ENCODE peak calls at places on chromosomes 5 and 9, in eight cellular contexts. O is suprapubic skin, V is endodermal cell, Z is HFF-Myc, F is neural progenitor cell, I is GM12865, C is SJSA1, A is PC-9. G is an unnamed sample.

GRCh38 chr5:13921573-13921972 is 22.9 kb downstream of the DNAH5 start:
- DNase-seq in C (no peak), I (no peak), O (no peak), Z (no peak), V (no peak), A (no peak), F (no peak), G (no peak)

GRCh38 chr5:88304356-88304755 is 35.7 kb upstream of the TMEM161B start:
- DNase-seq in C (no peak), V (no peak), O (no peak), Z (no peak), F (peak), I (no peak), A (no peak), G (peak)

GRCh38 chr9:120894404-120895226 is 17.6 kb upstream of the PHF19 start:
- DNase-seq in C (no peak), A (no peak), V (peak), I (no peak), F (peak), O (no peak), Z (no peak), G (peak)

GRCh38 chr5:4361626-4362281 is 766.1 kb downstream of the IRX1 start:
- DNase-seq in Z (no peak), A (no peak), O (no peak), F (no peak), C (no peak), V (no peak), I (no peak), G (no peak)

GRCh38 chr5:133664422-133664821 is 52.1 kb upstream of the FSTL4 start:
- DNase-seq in A (no peak), I (no peak), C (peak), Z (no peak), F (no peak), V (peak), O (no peak), G (no peak)

GRCh38 chr9:113274474-113275146 is 762 bp downstream of the CDC26 start:
- DNase-seq in I (peak), V (no peak), O (no peak), Z (peak), C (no peak), F (peak), A (peak), G (peak)

GRCh38 chr5:6222899-6223298 is 155.4 kb downstream of the MED10 start:
- DNase-seq in Z (no peak), I (no peak), O (no peak), C (peak), F (no peak), V (no peak), A (no peak), G (no peak)

GRCh38 chr5:32302822-32303754 is 9.7 kb downstream of the MTMR12 start:
- DNase-seq in C (no peak), V (no peak), I (no peak), F (no peak), A (no peak), O (no peak), Z (no peak), G (no peak)

GRCh38 chr5:5551499-5551898 is 129.0 kb downstream of the ICE1 start:
- DNase-seq in A (no peak), F (no peak), I (no peak), O (no peak), V (no peak), Z (no peak), C (no peak), G (no peak)

GRCh38 chr5:40799248-40799647 is 1.1 kb upstream of the PRKAA1 start:
- DNase-seq in Z (no peak), I (no peak), C (no peak), O (no peak), V (no peak), A (no peak), F (no peak), G (no peak)

GRCh38 chr5:1375871-1376850 is 31.3 kb upstream of the CLPTM1L start:
- DNase-seq in I (no peak), Z (no peak), F (no peak), A (peak), C (no peak), V (no peak), O (no peak), G (no peak)

GRCh38 chr9:108374606-108375005 is 481.2 kb downstream of the ACTL7B start:
- DNase-seq in I (no peak), O (no peak), F (no peak), Z (no peak), C (no peak), V (no peak), A (no peak), G (no peak)

GRCh38 chr9:84322830-84323229 is 17.7 kb downstream of the SLC28A3 start:
- DNase-seq in F (no peak), C (peak), A (no peak), V (no peak), I (no peak), O (no peak), Z (no peak), G (no peak)

GRCh38 chr5:137611011-137611580 is 112.0 kb upstream of the SPOCK1 start:
- DNase-seq in C (peak), F (no peak), V (peak), Z (no peak), I (no peak), A (no peak), O (no peak), G (no peak)

DNA sequence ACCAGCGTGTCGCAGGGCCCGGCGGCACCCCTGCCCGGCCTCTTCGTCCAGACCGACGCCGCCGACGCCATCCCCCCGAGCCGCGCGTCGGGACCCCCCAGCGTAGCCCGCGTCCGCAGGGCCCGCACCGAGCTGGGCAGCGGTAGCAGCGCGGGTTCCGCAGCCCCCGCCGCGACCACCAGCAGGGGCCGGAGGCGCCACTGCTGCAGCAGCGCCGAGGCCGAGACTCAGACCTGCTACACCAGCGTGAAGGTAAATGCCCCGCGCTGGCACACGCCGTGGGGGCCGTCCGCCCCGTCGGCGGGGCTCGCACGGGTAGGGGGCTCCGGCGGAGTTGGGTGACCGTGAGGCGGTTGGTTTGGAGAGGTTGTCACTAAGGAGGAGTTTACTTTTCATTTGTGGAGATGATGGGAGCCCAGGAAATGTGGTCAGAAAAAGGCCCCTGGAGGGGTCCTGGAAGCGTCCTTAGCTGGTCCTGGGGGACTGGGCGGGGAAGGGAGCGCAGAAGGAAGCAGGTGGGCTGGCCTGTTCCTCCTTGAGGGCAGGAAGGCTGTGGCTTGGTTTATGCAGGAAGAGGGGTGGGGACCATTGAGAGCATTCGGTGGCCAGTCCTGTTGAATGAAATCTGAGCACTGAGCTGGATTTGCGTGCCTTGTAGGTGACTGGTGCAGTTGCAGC is 672 bp downstream of the PDE8B start:
- DNase-seq in I (no peak), F (peak), V (peak), Z (no peak), C (no peak), A (peak), O (no peak), G (peak)
- H3K4me3 ChIP-seq in I (peak), F (peak), V (peak), Z (peak), C (peak), A (peak), O (peak), G (peak)

GRCh38 chr5:132423443-132423898 is 54.0 kb downstream of the SLC22A5 start:
- DNase-seq in Z (no peak), I (no peak), A (no peak), O (no peak), C (no peak), V (no peak), F (no peak), G (no peak)
- H3K4me3 ChIP-seq in Z (no peak), I (peak), A (no peak), O (no peak), C (no peak), V (no peak), F (no peak), G (no peak)

GRCh38 chr9:38048319-38048969 is 20.6 kb downstream of the SHB start:
- DNase-seq in O (no peak), F (no peak), A (no peak), C (no peak), Z (no peak), V (no peak), I (no peak), G (no peak)
- H3K4me3 ChIP-seq in O (no peak), F (no peak), A (peak), C (no peak), Z (no peak), V (no peak), I (no peak), G (no peak)

GRCh38 chr5:151085517-151086031 is 4.7 kb upstream of the TNIP1 start:
- DNase-seq in F (no peak), C (peak), Z (no peak), O (no peak), I (peak), A (no peak), V (no peak), G (peak)
- H3K4me3 ChIP-seq in F (no peak), C (peak), Z (no peak), O (no peak), I (peak), A (no peak), V (no peak), G (no peak)

DNA sequence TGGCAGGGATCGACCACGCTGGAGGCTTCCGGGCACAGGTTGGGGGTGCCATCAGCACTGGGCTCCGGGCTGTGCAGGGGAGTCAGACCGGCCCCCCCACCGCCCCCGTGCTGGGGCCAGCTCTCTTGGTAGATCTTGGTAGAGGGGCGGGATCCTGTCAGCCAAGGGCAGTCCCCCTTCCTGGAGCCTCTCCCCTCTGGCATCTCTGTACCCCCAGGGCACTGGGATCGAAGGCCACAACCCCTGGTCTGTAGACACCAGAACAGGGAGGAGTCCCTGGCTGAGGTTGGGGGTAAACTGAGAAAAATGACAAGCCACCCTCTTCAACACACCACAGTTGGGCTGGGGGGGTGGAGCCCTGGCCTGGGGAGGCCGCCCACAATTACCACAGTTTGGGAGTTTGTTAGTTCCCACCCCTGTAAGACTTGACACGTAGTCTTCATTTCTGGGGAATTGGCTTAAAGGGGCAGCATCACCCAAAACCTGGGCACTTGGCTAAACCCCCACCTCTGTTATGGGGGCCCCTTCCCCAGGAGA is 885 bp downstream of the CERCAM start:
- DNase-seq in F (no peak), Z (no peak), I (no peak), C (no peak), O (no peak), A (peak), V (no peak), G (peak)
- H3K4me3 ChIP-seq in F (peak), Z (peak), I (no peak), C (peak), O (peak), A (peak), V (peak), G (peak)

DNA sequence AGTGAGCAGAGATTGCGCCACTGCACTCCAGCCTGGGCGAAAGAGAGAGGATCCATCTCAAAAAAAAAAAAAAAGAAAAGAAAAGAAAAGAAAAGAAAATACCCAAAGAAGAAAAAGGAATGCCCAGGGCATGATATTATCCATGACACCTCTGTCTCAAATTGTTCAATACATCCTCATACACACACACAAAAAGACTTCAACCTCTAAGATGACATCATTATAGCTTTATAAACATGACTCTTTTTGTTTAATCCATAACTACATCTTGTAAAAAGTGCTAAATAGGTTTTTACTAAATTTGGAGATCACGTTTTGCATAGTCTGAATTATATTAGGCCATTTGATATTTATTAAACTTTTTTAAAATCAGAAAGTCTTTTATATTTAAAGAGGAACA is 33.1 kb downstream of the ANKRD31 start:
- DNase-seq in V (no peak), C (no peak), Z (no peak), I (no peak), A (no peak), F (no peak), O (no peak), G (no peak)
- H3K4me3 ChIP-seq in V (no peak), C (no peak), Z (no peak), I (no peak), A (no peak), F (no peak), O (no peak), G (no peak)

GRCh38 chr5:38448553-38449350 is 107.7 kb downstream of the LIFR start:
- DNase-seq in O (no peak), V (peak), I (no peak), F (no peak), Z (no peak), C (no peak), A (no peak), G (no peak)

GRCh38 chr5:38445374-38446028 is 110.9 kb downstream of the LIFR start:
- DNase-seq in A (no peak), F (no peak), C (no peak), V (peak), O (no peak), Z (no peak), I (no peak), G (no peak)

GRCh38 chr5:38447786-38448185 is 108.7 kb downstream of the LIFR start:
- DNase-seq in A (no peak), C (no peak), I (no peak), V (no peak), O (no peak), Z (peak), F (no peak), G (no peak)

GRCh38 chr5:38443390-38443789 is 113.1 kb downstream of the LIFR start:
- DNase-seq in O (no peak), A (no peak), C (no peak), Z (no peak), F (no peak), I (no peak), V (no peak), G (no peak)

GRCh38 chr5:38446029-38446522 is 110.4 kb downstream of the LIFR start:
- DNase-seq in V (no peak), I (no peak), A (no peak), Z (no peak), O (no peak), C (no peak), F (no peak), G (no peak)
- H3K4me3 ChIP-seq in V (no peak), I (no peak), A (no peak), Z (peak), O (peak), C (no peak), F (no peak), G (no peak)